ENCODE peak calls at places on chromosomes 4 and X, in four cellular contexts. Z is brain microvascular endothelial cell, P is GM12865, B is Kasumi-1. T is an unnamed sample.

GRCh38 chr4:15894393-15894792 is 44.1 kb downstream of the FGFBP1 start:
- DNase-seq in Z (no peak), P (no peak), B (no peak), T (no peak)

GRCh38 chr4:130023088-130023487 is 927.1 kb downstream of the C4orf33 start:
- DNase-seq in Z (no peak), P (no peak), B (no peak), T (no peak)

GRCh38 chrX:19866626-19867410 is 20.6 kb downstream of the SH3KBP1 start:
- DNase-seq in Z (no peak), P (peak), B (peak), T (no peak)

GRCh38 chr4:40185830-40186664 is 10.8 kb upstream of the RHOH start:
- DNase-seq in Z (no peak), P (peak), B (no peak), T (no peak)

GRCh38 chr4:97394653-97395052 is 748.6 kb downstream of the STPG2 start:
- DNase-seq in Z (no peak), P (no peak), B (no peak), T (no peak)

GRCh38 chr4:28973591-28974350 is 1746.4 kb upstream of the PCDH7 start:
- DNase-seq in Z (peak), P (no peak), B (no peak), T (no peak)

GRCh38 chrX:137342969-137343368 is 223.0 kb upstream of the ZIC3 start:
- DNase-seq in Z (no peak), P (no peak), B (no peak), T (no peak)

GRCh38 chrX:56994375-56995270 is 718 bp downstream of the SPIN3 start:
- DNase-seq in Z (no peak), P (no peak), B (no peak), T (peak)

GRCh38 chr4:181870326-181870725 is 372.9 kb upstream of the TENM3 start:
- DNase-seq in Z (no peak), P (no peak), B (no peak), T (no peak)

GRCh38 chrX:133335027-133335426 is 80.3 kb downstream of the GPC4 start:
- DNase-seq in Z (peak), P (peak), B (peak), T (peak)

GRCh38 chr4:23728971-23729370 is 160.9 kb downstream of the PPARGC1A start:
- DNase-seq in Z (no peak), P (no peak), B (no peak), T (no peak)

GRCh38 chr4:121283319-121283718 is 97.5 kb downstream of the QRFPR start:
- DNase-seq in Z (no peak), P (no peak), B (no peak), T (no peak)

GRCh38 chrX:43685221-43685620 is 29.1 kb downstream of the MAOA start:
- DNase-seq in Z (no peak), P (no peak), B (no peak), T (no peak)

GRCh38 chrX:123425471-123425870 is 241.4 kb downstream of the GRIA3 start:
- DNase-seq in Z (no peak), P (no peak), B (no peak), T (no peak)

GRCh38 chr4:185566425-185566824 is 31.1 kb upstream of the PDLIM3 start:
- DNase-seq in Z (no peak), P (peak), B (no peak), T (no peak)

GRCh38 chr4:18608910-18609525 is 587.5 kb upstream of the LCORL start:
- DNase-seq in Z (no peak), P (no peak), B (no peak), T (no peak)

GRCh38 chr4:105808459-105809041 is 86.7 kb upstream of the NPNT start:
- DNase-seq in Z (peak), P (no peak), B (no peak), T (no peak)

GRCh38 chr4:74608151-74608949 is 163.4 kb downstream of the AREG start:
- DNase-seq in Z (no peak), P (no peak), B (no peak), T (no peak)

GRCh38 chr4:173827707-173828106 is 297.7 kb upstream of the HAND2 start:
- DNase-seq in Z (no peak), P (no peak), B (peak), T (no peak)

GRCh38 chr4:13920111-13920875 is 292.8 kb upstream of the BOD1L1 start:
- DNase-seq in Z (no peak), P (no peak), B (no peak), T (no peak)

GRCh38 chr4:5753766-5754528 is 42.9 kb downstream of the EVC start:
- DNase-seq in Z (peak), P (peak), B (no peak), T (no peak)

GRCh38 chrX:67700607-67701006 is 156.8 kb downstream of the AR start:
- DNase-seq in Z (no peak), P (no peak), B (no peak), T (no peak)

GRCh38 chrX:41085883-41086626 is 810 bp downstream of the USP9X start:
- DNase-seq in Z (peak), P (peak), B (peak), T (peak)

GRCh38 chrX:3811331-3812311 is 98.2 kb upstream of the PRKX start:
- DNase-seq in Z (peak), P (peak), B (peak), T (peak)

T was measured in stimulated activated naive CD8-positive, alpha-beta T cell treated with anti-CD3 and anti-CD28 coated beads, Interleukin-15, Interleukin-2, amounts not matched to agents 100 U/mL and 50 U/mL, for 24 hours.